ENCODE peak calls at places on chromosomes 11 and 22, in eight cellular contexts. K is AG09309, O is cardiac fibroblast, H is astrocyte of the cerebellum, F is IMR-90, X is MM.1S, N is fibroblast of mammary gland, D is right atrium auricular region. A is an unnamed sample.

GRCh38 chr11:74154621-74155281 is 16.1 kb downstream of the C2CD3 start:
- DNase-seq in D (no peak), F (no peak), O (peak), K (no peak), N (peak), X (no peak), H (no peak), A (no peak)

GRCh38 chr22:30185129-30185528 is 61.4 kb downstream of the LIF start:
- DNase-seq in X (no peak), O (no peak), H (no peak), D (no peak), F (peak), N (no peak), K (no peak), A (no peak)

GRCh38 chr11:60498853-60499252 is 6.3 kb downstream of the MS4A12 start:
- DNase-seq in O (no peak), F (no peak), D (no peak), H (no peak), N (no peak), X (peak), K (no peak), A (no peak)

GRCh38 chr11:18527512-18527911 is 770 bp upstream of the TSG101 start:
- DNase-seq in X (peak), H (no peak), O (peak), K (peak), N (peak), F (peak), D (no peak), A (no peak)

GRCh38 chr11:35464308-35464707 is 45.0 kb upstream of the SLC1A2 start:
- DNase-seq in K (no peak), D (no peak), X (no peak), N (no peak), H (no peak), O (no peak), F (no peak), A (no peak)

GRCh38 chr22:22786301-22787115 is 101.1 kb upstream of the IGLL5 start:
- DNase-seq in X (no peak), K (no peak), H (no peak), N (no peak), O (no peak), D (no peak), F (no peak), A (no peak)

GRCh38 chr11:128862913-128863660 is 4.0 kb downstream of the KCNJ1 start:
- DNase-seq in X (no peak), K (peak), O (peak), N (peak), D (no peak), H (peak), F (peak), A (peak)

GRCh38 chr11:28938091-28938490 is 829.9 kb downstream of the METTL15 start:
- DNase-seq in F (peak), D (no peak), O (no peak), K (no peak), N (no peak), X (no peak), H (no peak), A (no peak)

GRCh38 chr11:33893711-33894401 is 2.0 kb upstream of the LMO2 start:
- DNase-seq in H (no peak), F (no peak), N (no peak), X (peak), O (peak), K (no peak), D (no peak), A (no peak)

GRCh38 chr22:20532256-20532993 is 25.0 kb downstream of the MED15 start:
- DNase-seq in N (no peak), H (no peak), O (no peak), K (no peak), F (no peak), D (no peak), X (no peak), A (no peak)

GRCh38 chr11:128802358-128802981 is 64.6 kb downstream of the KCNJ1 start:
- DNase-seq in X (no peak), K (no peak), N (no peak), H (no peak), D (no peak), F (no peak), O (peak), A (no peak)

GRCh38 chr11:46352063-46352841 is 5.0 kb downstream of the DGKZ start:
- DNase-seq in K (no peak), N (peak), F (no peak), O (peak), H (no peak), D (no peak), X (no peak), A (no peak)

GRCh38 chr11:46121724-46122477 is 647 bp upstream of the PHF21A start:
- DNase-seq in O (peak), H (peak), D (peak), K (peak), X (peak), N (peak), F (peak), A (peak)

GRCh38 chr11:8149726-8150125 is 19.1 kb downstream of the RIC3 start:
- DNase-seq in D (no peak), K (no peak), N (no peak), H (no peak), X (no peak), O (no peak), F (no peak), A (no peak)

GRCh38 chr11:32809313-32809712 is 14.9 kb upstream of the CCDC73 start:
- DNase-seq in O (peak), K (peak), N (peak), D (peak), X (peak), H (peak), F (peak), A (peak)

GRCh38 chr11:57646221-57646620 is 3.5 kb downstream of the YPEL4 start:
- DNase-seq in N (no peak), X (no peak), K (no peak), F (no peak), H (no peak), O (no peak), D (no peak), A (no peak)

GRCh38 chr11:17643506-17644405 is 75.6 kb upstream of the MYOD1 start:
- DNase-seq in X (no peak), D (no peak), F (no peak), O (no peak), K (no peak), H (no peak), N (no peak), A (no peak)

GRCh38 chr11:128207861-128208321 is 379.5 kb downstream of the ETS1 start:
- DNase-seq in D (no peak), O (peak), H (peak), K (peak), X (no peak), F (peak), N (peak), A (peak)

GRCh38 chr11:19555266-19555665 is 157.4 kb upstream of the NAV2 start:
- DNase-seq in X (no peak), F (no peak), H (no peak), D (no peak), O (no peak), K (no peak), N (no peak), A (no peak)

GRCh38 chr11:116217006-116217405 is 555.8 kb downstream of the BUD13 start:
- DNase-seq in D (no peak), F (peak), H (no peak), K (peak), O (peak), N (peak), X (no peak), A (no peak)

GRCh38 chr11:59200421-59200746 is 12.3 kb downstream of the MPEG1 start:
- DNase-seq in N (no peak), D (no peak), H (no peak), X (no peak), O (no peak), K (no peak), F (no peak), A (no peak)

GRCh38 chr11:130020323-130020722 is 17.7 kb upstream of the PRDM10 start:
- DNase-seq in D (no peak), N (no peak), F (peak), O (peak), H (no peak), X (no peak), K (no peak), A (no peak)

GRCh38 chr11:83629775-83630174 is 343.6 kb upstream of the CCDC90B start:
- DNase-seq in H (no peak), N (no peak), X (no peak), D (no peak), F (no peak), O (no peak), K (no peak), A (no peak)

GRCh38 chr11:117505285-117505970 is 177.8 kb downstream of the CEP164 start:
- DNase-seq in X (no peak), D (no peak), H (no peak), O (no peak), F (no peak), K (no peak), N (no peak), A (no peak)

GRCh38 chr11:15937601-15938361 is 418.6 kb downstream of the SOX6 start:
- DNase-seq in K (no peak), O (no peak), X (no peak), D (no peak), F (peak), H (no peak), N (no peak), A (no peak)

GRCh38 chr11:15936011-15936410 is 420.3 kb downstream of the SOX6 start:
- DNase-seq in D (no peak), X (no peak), O (no peak), F (no peak), H (no peak), K (no peak), N (no peak), A (no peak)

GRCh38 chr11:15940462-15941205 is 415.7 kb downstream of the SOX6 start:
- DNase-seq in O (no peak), F (no peak), X (no peak), H (no peak), D (no peak), K (no peak), N (no peak), A (no peak)

GRCh38 chr11:15938983-15939382 is 417.4 kb downstream of the SOX6 start:
- DNase-seq in X (no peak), D (no peak), O (no peak), N (no peak), F (no peak), H (no peak), K (no peak), A (no peak)

DNA sequence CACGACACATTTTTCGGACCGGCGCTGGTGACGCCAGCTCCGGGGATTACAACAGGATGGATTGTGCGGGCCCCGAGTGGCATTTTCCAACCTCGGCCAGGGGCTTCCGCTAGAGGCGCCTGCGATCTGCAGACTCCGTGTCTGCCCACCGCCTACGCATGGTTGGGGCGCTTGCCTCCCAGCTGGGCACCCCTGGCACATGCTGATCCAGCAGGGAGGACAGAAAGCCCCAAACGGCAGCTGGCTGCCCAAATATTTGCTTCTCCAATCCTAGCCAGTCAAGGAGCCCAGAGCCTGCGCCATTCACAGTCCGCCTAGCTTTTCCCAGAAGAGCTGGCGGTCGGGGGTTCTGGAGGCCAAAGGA is 418.0 kb downstream of the SOX6 start:
- DNase-seq in D (no peak), K (no peak), F (no peak), H (no peak), O (no peak), N (no peak), X (no peak), A (no peak)
- H3K4me3 ChIP-seq in D (no peak), K (no peak), F (no peak), H (no peak), O (no peak), N (no peak), X (no peak), A (no peak)

DNA sequence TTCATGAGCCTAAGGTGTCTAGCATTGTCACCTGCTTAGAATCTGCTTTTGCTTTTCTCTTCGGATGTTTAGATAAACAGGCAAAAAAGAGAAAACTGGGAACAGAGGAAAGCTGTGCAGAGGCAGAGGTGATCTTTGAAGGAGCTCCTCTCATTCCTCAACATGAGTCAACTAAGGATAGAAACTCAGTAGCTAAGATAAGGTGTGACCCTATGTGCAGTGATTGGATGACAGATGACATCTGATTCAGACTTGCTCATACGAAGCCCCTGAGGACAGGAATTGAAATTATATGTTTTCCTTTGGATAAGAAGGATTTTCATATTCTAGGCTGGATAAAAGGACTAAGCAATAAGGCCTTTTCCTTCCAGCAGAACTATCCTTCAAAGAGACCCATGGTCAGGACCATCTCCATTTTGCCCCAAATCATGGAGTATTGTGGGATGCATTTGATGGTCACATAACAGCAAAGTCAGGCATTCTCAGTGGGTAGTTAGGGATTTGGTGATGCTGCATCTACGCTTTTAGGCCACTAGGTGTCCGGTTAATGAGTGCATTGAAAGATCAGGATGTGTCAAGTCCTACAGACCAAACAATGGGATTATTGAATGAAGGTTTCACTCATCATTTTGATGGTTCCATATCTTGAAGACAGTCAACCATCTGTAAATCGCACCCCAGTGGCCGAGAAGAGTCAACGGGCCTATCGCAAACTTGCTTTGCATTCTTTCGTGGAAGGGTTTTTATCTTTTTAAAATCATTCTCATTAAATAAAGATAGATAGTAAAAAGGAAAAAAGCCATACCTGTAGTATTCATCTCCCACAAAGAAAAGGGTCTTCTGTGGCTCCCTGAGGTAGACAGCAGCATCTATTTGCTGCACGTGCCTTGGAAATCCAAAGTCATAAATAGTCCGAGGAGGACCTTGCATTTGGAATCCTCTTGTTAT is 32.2 kb downstream of the MMP20 start:
- DNase-seq in K (no peak), H (no peak), F (peak), X (peak), N (peak), D (no peak), O (peak), A (no peak)
- TF ChIP-seq CTCF in K (peak), H (peak), F (peak), X (peak), N (peak), D (no peak), O (peak), A (peak)

DNA sequence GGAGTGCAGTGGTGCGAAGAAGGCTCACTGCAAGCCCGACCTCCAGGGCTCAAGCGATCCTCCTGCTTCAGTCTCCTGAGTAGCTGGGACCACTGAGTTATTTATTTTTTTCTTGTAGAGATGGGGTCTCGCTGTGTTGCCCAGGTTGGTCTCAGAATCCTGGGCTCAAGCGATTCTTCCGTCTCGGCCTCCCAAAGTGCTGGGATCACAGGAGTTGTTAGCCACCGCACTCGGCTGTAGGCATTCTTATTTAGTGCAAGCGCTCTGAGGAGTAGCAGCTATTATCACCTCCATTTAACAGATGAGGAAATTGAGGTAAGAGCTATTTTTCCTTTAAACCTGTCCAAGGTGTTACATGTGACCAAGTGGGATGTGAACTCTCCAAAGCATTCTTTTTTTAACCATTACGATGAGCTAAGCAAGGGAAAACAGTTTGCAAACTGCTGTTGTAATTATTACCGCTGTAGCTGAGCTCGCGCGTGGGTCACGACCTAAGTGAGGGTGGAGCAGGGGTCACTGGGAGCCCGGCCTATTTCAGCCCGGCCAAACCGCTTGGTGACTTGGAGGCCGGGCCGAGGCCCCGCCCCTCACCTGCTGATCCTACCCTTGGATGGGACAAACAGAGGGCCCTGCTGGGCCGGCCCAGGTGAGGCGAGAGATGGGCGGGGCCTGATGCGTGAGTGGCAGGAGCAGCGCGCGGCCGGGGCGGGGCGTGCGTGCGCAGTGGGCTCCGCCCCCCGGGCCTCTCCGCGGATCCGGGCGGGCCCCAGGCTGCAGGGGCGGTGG is 449 bp upstream of the KREMEN1 start:
- DNase-seq in X (peak), O (peak), F (peak), D (peak), H (no peak), N (peak), K (no peak), A (no peak)
- H3K4me3 ChIP-seq in X (peak), O (peak), F (peak), D (peak), H (peak), N (peak), K (peak), A (peak)

GRCh38 chr11:27717377-27717776 is 17.1 kb upstream of the BDNF start:
- DNase-seq in K (no peak), O (no peak), F (no peak), N (peak), H (no peak), X (no peak), D (no peak), A (no peak)
- TF ChIP-seq CTCF in K (peak), O (peak), F (peak), N (peak), H (no peak), X (peak), D (no peak), A (peak)

GRCh38 chr11:114319716-114320328 is 23.6 kb downstream of the NNMT start:
- DNase-seq in X (peak), D (no peak), F (no peak), K (no peak), O (peak), N (peak), H (no peak), A (no peak)
- H3K4me3 ChIP-seq in X (no peak), D (no peak), F (no peak), K (no peak), O (no peak), N (no peak), H (no peak), A (no peak)

GRCh38 chr11:13238879-13239514 is 38.6 kb upstream of the BMAL1 start:
- DNase-seq in X (peak), D (no peak), O (peak), F (peak), N (peak), H (no peak), K (no peak), A (no peak)
- TF ChIP-seq CTCF in X (peak), D (peak), O (peak), F (peak), N (peak), H (peak), K (peak), A (peak)

DNA sequence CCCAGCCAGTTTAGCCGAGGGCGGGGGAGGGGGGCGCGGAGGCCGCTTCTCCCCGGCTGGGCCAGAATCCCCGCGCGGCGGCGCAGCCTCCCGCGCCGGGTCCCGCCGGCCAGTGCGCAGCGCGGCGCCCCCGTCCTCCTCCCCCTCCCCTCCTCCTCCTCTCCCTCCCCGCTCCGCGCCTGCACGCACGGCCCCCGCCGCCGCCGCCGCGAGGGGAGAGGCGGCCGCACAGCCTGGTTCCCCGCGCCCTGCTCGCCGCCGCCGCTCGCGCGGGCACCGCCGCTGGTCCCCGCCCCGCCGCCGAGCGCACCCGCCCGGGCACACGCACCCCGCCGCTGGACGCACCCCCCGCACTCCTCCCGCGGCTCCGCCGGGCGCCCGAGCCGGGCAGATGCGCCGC is at the start of gene FLRT1:
- DNase-seq in X (no peak), F (no peak), N (no peak), O (no peak), H (no peak), K (no peak), D (no peak), A (no peak)
- H3K4me3 ChIP-seq in X (no peak), F (peak), N (no peak), O (peak), H (peak), K (peak), D (peak), A (peak)

GRCh38 chr22:42643632-42644421 is 3.4 kb upstream of the ATP5MGL start:
- DNase-seq in X (no peak), F (no peak), D (no peak), N (no peak), O (no peak), K (no peak), H (no peak), A (no peak)

GRCh38 chr22:42645938-42646568 is 3.1 kb downstream of the CYB5R3 start:
- DNase-seq in H (no peak), F (no peak), X (no peak), K (no peak), O (no peak), N (no peak), D (no peak), A (no peak)

GRCh38 chr22:42645341-42645937 is 3.8 kb downstream of the CYB5R3 start:
- DNase-seq in N (no peak), F (no peak), O (no peak), X (no peak), H (no peak), D (peak), K (no peak), A (no peak)

GRCh38 chr22:42642801-42643631 is 2.6 kb upstream of the ATP5MGL start:
- DNase-seq in F (no peak), H (no peak), N (no peak), O (no peak), K (no peak), X (no peak), D (no peak), A (no peak)

GRCh38 chr22:42644422-42645340 is 4.3 kb upstream of the ATP5MGL start:
- DNase-seq in D (peak), N (peak), K (no peak), X (no peak), O (peak), H (no peak), F (no peak), A (no peak)
- TF ChIP-seq CTCF in D (no peak), N (no peak), K (no peak), X (no peak), O (no peak), H (no peak), F (no peak), A (no peak)

GRCh38 chr22:19173047-19174035 is 5.2 kb downstream of the SLC25A1 start:
- DNase-seq in H (no peak), F (no peak), K (no peak), N (peak), O (no peak), X (no peak), D (no peak), A (no peak)
- H3K4me3 ChIP-seq in H (peak), F (no peak), K (peak), N (peak), O (peak), X (peak), D (no peak), A (peak)

GRCh38 chr11:96186806-96187205 is 156.2 kb downstream of the MAML2 start:
- DNase-seq in X (no peak), D (no peak), H (no peak), O (no peak), F (no peak), N (no peak), K (no peak), A (no peak)
- TF ChIP-seq CTCF in X (no peak), D (no peak), H (no peak), O (no peak), F (no peak), N (no peak), K (no peak), A (no peak)

A was measured in AG04449.